ENCODE peak calls at places on chromosomes 12 and 14, in seven cellular contexts. I is activated naive CD4-positive, alpha-beta T cell; W is activated T-helper 9 cell treated with anti-CD3 and anti-CD28 coated beads, Interleukin-2, amount 50 U/mL, for 16 hours; Q is right cardiac atrium; G is activated T-helper 1 cell treated with anti-CD3 and anti-CD28 coated beads, Interleukin-2, amount 50 U/mL, for 16 hours; Y is osteoblast; P is HS-27A. K is an unnamed sample.

GRCh38 chr12:105261010-105261409 is 25.0 kb upstream of the APPL2 start:
- DNase-seq in Q (no peak), Y (no peak), W (no peak), I (no peak), G (no peak), P (no peak), K (no peak)

GRCh38 chr12:41983394-41983793 is 161.3 kb downstream of the GXYLT1 start:
- DNase-seq in P (no peak), Q (no peak), W (no peak), G (no peak), I (no peak), Y (no peak), K (no peak)

GRCh38 chr12:42140901-42141300 is 3.8 kb downstream of the GXYLT1 start:
- DNase-seq in Y (peak), P (no peak), Q (no peak), G (no peak), W (no peak), I (no peak), K (no peak)

GRCh38 chr12:24200013-24200412 is 250.5 kb upstream of the SOX5 start:
- DNase-seq in P (no peak), I (no peak), G (no peak), W (no peak), Y (no peak), Q (no peak), K (no peak)

GRCh38 chr12:9244894-9245293 is 36.7 kb upstream of the PZP start:
- DNase-seq in P (no peak), W (peak), G (peak), Q (no peak), Y (no peak), I (no peak), K (no peak)

GRCh38 chr14:51860164-51860835 is at the start of gene GNG2:
- DNase-seq in Q (peak), Y (peak), I (peak), G (peak), W (peak), P (no peak), K (peak)

GRCh38 chr12:109604902-109605536 is 31.4 kb downstream of the MVK start:
- DNase-seq in I (no peak), G (no peak), W (no peak), Y (no peak), Q (no peak), P (no peak), K (no peak)

GRCh38 chr14:93059260-93059659 is 56.5 kb downstream of the ITPK1 start:
- DNase-seq in Y (no peak), Q (no peak), G (no peak), P (no peak), W (no peak), I (no peak), K (no peak)

GRCh38 chr12:79274571-79275064 is 410.0 kb downstream of the SYT1 start:
- DNase-seq in G (no peak), I (no peak), Q (no peak), P (no peak), W (no peak), Y (no peak), K (no peak)

K was measured in Right ventricle myocardium superior.